ENCODE peak calls at places on chromosomes 11 and 22, in four cellular contexts. Q, N, D and Y are unnamed samples.

GRCh38 chr11:127345819-127346459 is 345.4 kb upstream of the KIRREL3 start:
- DNase-seq in Q (peak; percentile 49), N (peak; percentile 33), D (peak; percentile 57), Y (peak; percentile 33)

GRCh38 chr22:46139895-46140350 is 10.4 kb upstream of the PPARA start:
- DNase-seq in Q (no peak), N (no peak), D (no peak), Y (no peak)

GRCh38 chr11:12784445-12784844 is 110.2 kb downstream of the TEAD1 start:
- DNase-seq in Q (no peak), N (no peak), D (no peak), Y (no peak)

GRCh38 chr11:45919276-45919675 is 1.6 kb upstream of the PEX16 start:
- DNase-seq in Q (no peak), N (no peak), D (peak; percentile 13), Y (no peak)

GRCh38 chr11:65210748-65211147 is 29.0 kb downstream of the CAPN1 start:
- DNase-seq in Q (no peak), N (no peak), D (no peak), Y (no peak)

GRCh38 chr22:24134090-24134846 is 47.0 kb upstream of the SUSD2 start:
- DNase-seq in Q (no peak), N (no peak), D (peak; percentile 94), Y (no peak)

GRCh38 chr11:46327829-46328228 is 19.4 kb upstream of the DGKZ start:
- DNase-seq in Q (no peak), N (no peak), D (no peak), Y (no peak)

GRCh38 chr11:63917685-63918523 is 940 bp upstream of the RCOR2 start:
- DNase-seq in Q (peak; percentile 13), N (no peak), D (peak; percentile 83), Y (peak; percentile 89)

GRCh38 chr11:2825261-2825885 is 60.2 kb downstream of the CDKN1C start:
- DNase-seq in Q (no peak), N (peak; percentile 42), D (no peak), Y (no peak)

GRCh38 chr11:115527534-115528125 is 23.4 kb upstream of the CADM1 start:
- DNase-seq in Q (no peak), N (no peak), D (no peak), Y (no peak)

GRCh38 chr22:17903564-17904295 is 120.6 kb downstream of the MICAL3 start:
- DNase-seq in Q (no peak), N (no peak), D (peak; percentile 71), Y (no peak)

GRCh38 chr11:117183724-117184349 is 5.3 kb downstream of the SIDT2 start:
- DNase-seq in Q (no peak), N (no peak), D (peak; percentile 8), Y (no peak)

GRCh38 chr11:119531623-119532022 is 108.7 kb upstream of the THY1 start:
- DNase-seq in Q (no peak), N (no peak), D (no peak), Y (no peak)

GRCh38 chr11:44139565-44140313 is 44.3 kb downstream of the EXT2 start:
- DNase-seq in Q (no peak), N (no peak), D (no peak), Y (no peak)

GRCh38 chr11:45232341-45233080 is 53.6 kb downstream of the SYT13 start:
- DNase-seq in Q (no peak), N (no peak), D (no peak), Y (no peak)

GRCh38 chr11:79062814-79063762 is 377.7 kb downstream of the TENM4 start:
- DNase-seq in Q (no peak), N (peak; percentile 43), D (peak; percentile 51), Y (peak; percentile 27)

GRCh38 chr11:61922539-61922938 is 5.2 kb upstream of the RAB3IL1 start:
- DNase-seq in Q (no peak), N (no peak), D (no peak), Y (peak; percentile 47)

GRCh38 chr11:26931248-26931631 is 62.7 kb upstream of the FIBIN start:
- DNase-seq in Q (no peak), N (no peak), D (no peak), Y (no peak)

GRCh38 chr22:17884084-17884483 is 109.8 kb upstream of the BID start:
- DNase-seq in Q (no peak), N (no peak), D (no peak), Y (no peak)

GRCh38 chr11:112795896-112796686 is 165.1 kb upstream of the NCAM1 start:
- DNase-seq in Q (no peak), N (no peak), D (peak; percentile 61), Y (peak; percentile 60)

GRCh38 chr22:17576475-17576874 is 13.2 kb downstream of the SLC25A18 start:
- DNase-seq in Q (no peak), N (peak; percentile 54), D (no peak), Y (no peak)

GRCh38 chr11:62553839-62554361 is 7.3 kb upstream of the AHNAK start:
- DNase-seq in Q (no peak), N (no peak), D (no peak), Y (no peak)

GRCh38 chr11:116275634-116276033 is 497.2 kb downstream of the BUD13 start:
- DNase-seq in Q (no peak), N (peak; percentile 45), D (no peak), Y (no peak)

GRCh38 chr11:72336163-72336562 is 92.2 kb upstream of the PHOX2A start:
- DNase-seq in Q (no peak), N (no peak), D (no peak), Y (no peak)

GRCh38 chr11:111049131-111049530 is 196.4 kb upstream of the POU2AF2 start:
- DNase-seq in Q (no peak), N (no peak), D (no peak), Y (no peak)

GRCh38 chr22:20844055-20845037 is 14.3 kb downstream of the PI4KA start:
- DNase-seq in Q (no peak), N (no peak), D (no peak), Y (no peak)